ENCODE peak calls at places on chromosomes 4 and X, in six cellular contexts. B is stimulated activated CD4-positive, alpha-beta T cell treated with anti-CD3 and anti-CD28 coated beads, Interleukin-4, amount 100 ng/mL, for 1 hour; F is GM12865; O is ascending aorta; H is neural crest cell; Y is stimulated activated CD8-positive, alpha-beta memory T cell treated with anti-CD3 and anti-CD28 coated beads, Interleukin-15, amount 100 ng/mL, for 24 hours. V is an unnamed sample.

GRCh38 chr4:1693131-1693896 is 9.2 kb upstream of the FAM53A start:
- DNase-seq in B (peak), F (peak), O (no peak), H (peak), Y (peak), V (no peak)

GRCh38 chr4:8830056-8830455 is 41.6 kb downstream of the HMX1 start:
- DNase-seq in B (no peak), F (no peak), O (no peak), H (no peak), Y (no peak), V (no peak)

GRCh38 chr4:25799522-25799921 is 63.3 kb downstream of the SEL1L3 start:
- DNase-seq in B (no peak), F (no peak), O (no peak), H (no peak), Y (no peak), V (no peak)

GRCh38 chr4:81021526-81021944 is 9.0 kb upstream of the BMP3 start:
- DNase-seq in B (no peak), F (no peak), O (no peak), H (no peak), Y (no peak), V (no peak)

GRCh38 chr4:2272026-2272827 is 10.3 kb upstream of the MXD4 start:
- DNase-seq in B (no peak), F (no peak), O (no peak), H (no peak), Y (no peak), V (no peak)

GRCh38 chr4:1092026-1092982 is 21.1 kb downstream of the RNF212 start:
- DNase-seq in B (no peak), F (no peak), O (no peak), H (no peak), Y (no peak), V (no peak)

GRCh38 chr4:41050116-41050515 is 164.2 kb downstream of the APBB2 start:
- DNase-seq in B (no peak), F (no peak), O (no peak), H (no peak), Y (no peak), V (no peak)

GRCh38 chrX:140507223-140507981 is 2.5 kb upstream of the SOX3 start:
- DNase-seq in B (no peak), F (no peak), O (no peak), H (no peak), Y (no peak), V (no peak)

GRCh38 chr4:76341063-76341462 is 34.5 kb downstream of the STBD1 start:
- DNase-seq in B (no peak), F (no peak), O (no peak), H (no peak), Y (no peak), V (no peak)

GRCh38 chr4:5710065-5710961 is 688 bp upstream of the EVC start:
- DNase-seq in B (no peak), F (no peak), O (no peak), H (peak), Y (no peak), V (no peak)

GRCh38 chr4:183443609-183444148 is 757 bp upstream of the CDKN2AIP start:
- DNase-seq in B (peak), F (no peak), O (no peak), H (no peak), Y (peak), V (peak)

GRCh38 chr4:31343058-31343457 is 622.9 kb downstream of the PCDH7 start:
- DNase-seq in B (no peak), F (no peak), O (no peak), H (no peak), Y (no peak), V (no peak)

GRCh38 chrX:21989415-21989814 is 42.7 kb upstream of the PHEX start:
- DNase-seq in B (no peak), F (peak), O (no peak), H (no peak), Y (no peak), V (no peak)

GRCh38 chr4:89142691-89143669 is 31.6 kb downstream of the TIGD2 start:
- DNase-seq in B (no peak), F (peak), O (no peak), H (no peak), Y (no peak), V (no peak)

GRCh38 chrX:65463550-65463949 is 71.0 kb downstream of the LAS1L start:
- DNase-seq in B (no peak), F (no peak), O (no peak), H (no peak), Y (no peak), V (no peak)

GRCh38 chrX:119537487-119537886 is 27.7 kb downstream of the STEEP1 start:
- DNase-seq in B (no peak), F (no peak), O (no peak), H (no peak), Y (no peak), V (no peak)

GRCh38 chrX:130560558-130560957 is 158.8 kb downstream of the RBMX2 start:
- DNase-seq in B (no peak), F (no peak), O (no peak), H (no peak), Y (no peak), V (no peak)

GRCh38 chr4:109826719-109827118 is 1.1 kb upstream of the RRH start:
- DNase-seq in B (no peak), F (peak), O (no peak), H (no peak), Y (no peak), V (no peak)

GRCh38 chr4:140242357-140243284 is 88.6 kb upstream of the MAML3 start:
- DNase-seq in B (no peak), F (no peak), O (no peak), H (no peak), Y (no peak), V (no peak)

GRCh38 chr4:158818595-158818994 is 49.8 kb downstream of the FNIP2 start:
- DNase-seq in B (no peak), F (no peak), O (no peak), H (no peak), Y (no peak), V (no peak)

GRCh38 chr4:98542011-98542410 is 116.4 kb downstream of the TSPAN5 start:
- DNase-seq in B (no peak), F (no peak), O (no peak), H (no peak), Y (no peak), V (peak)

GRCh38 chrX:23799469-23800065 is 16.6 kb downstream of the SAT1 start:
- DNase-seq in B (no peak), F (no peak), O (no peak), H (no peak), Y (no peak), V (no peak)

GRCh38 chr4:148016063-148016637 is 284.3 kb downstream of the ARHGAP10 start:
- DNase-seq in B (no peak), F (no peak), O (no peak), H (no peak), Y (no peak), V (no peak)

GRCh38 chr4:13762126-13762525 is 134.6 kb upstream of the BOD1L1 start:
- DNase-seq in B (no peak), F (no peak), O (no peak), H (no peak), Y (no peak), V (no peak)

GRCh38 chr4:187172340-187172761 is 448.7 kb upstream of the FAT1 start:
- DNase-seq in B (no peak), F (no peak), O (no peak), H (no peak), Y (no peak), V (no peak)

GRCh38 chrX:78104447-78105176 is 564 bp downstream of the PGK1 start:
- DNase-seq in B (peak), F (peak), O (peak), H (no peak), Y (no peak), V (no peak)

GRCh38 chr4:8525383-8526120 is 54.6 kb upstream of the GPR78 start:
- DNase-seq in B (no peak), F (no peak), O (no peak), H (no peak), Y (no peak), V (no peak)

GRCh38 chr4:4472344-4472958 is 69.4 kb downstream of the STX18 start:
- DNase-seq in B (no peak), F (no peak), O (no peak), H (no peak), Y (no peak), V (no peak)

GRCh38 chr4:16043820-16044554 is 39.8 kb downstream of the PROM1 start:
- DNase-seq in B (no peak), F (no peak), O (no peak), H (no peak), Y (no peak), V (no peak)

GRCh38 chr4:161252520-161253141 is 911.2 kb downstream of the FSTL5 start:
- DNase-seq in B (no peak), F (peak), O (no peak), H (no peak), Y (no peak), V (no peak)

GRCh38 chr4:17597517-17597916 is 16.9 kb upstream of the MED28 start:
- DNase-seq in B (no peak), F (no peak), O (no peak), H (no peak), Y (no peak), V (no peak)

GRCh38 chr4:10075953-10076391 is 40.6 kb downstream of the WDR1 start:
- DNase-seq in B (no peak), F (peak), O (no peak), H (no peak), Y (no peak), V (no peak)

GRCh38 chr4:155506761-155507160 is 130.0 kb upstream of the MAP9 start:
- DNase-seq in B (no peak), F (no peak), O (no peak), H (no peak), Y (no peak), V (no peak)

GRCh38 chr4:77994194-77994721 is 62.9 kb upstream of the FRAS1 start:
- DNase-seq in B (no peak), F (peak), O (no peak), H (peak), Y (no peak), V (no peak)

GRCh38 chrX:15946783-15947550 is 92.4 kb upstream of the AP1S2 start:
- DNase-seq in B (no peak), F (no peak), O (no peak), H (no peak), Y (no peak), V (no peak)

GRCh38 chr4:182113774-182114173 is 129.4 kb upstream of the TENM3 start:
- DNase-seq in B (no peak), F (no peak), O (no peak), H (no peak), Y (no peak), V (no peak)

GRCh38 chrX:45621356-45622041 is 420.8 kb upstream of the DIPK2B start:
- DNase-seq in B (no peak), F (peak), O (no peak), H (no peak), Y (no peak), V (no peak)

GRCh38 chrX:15761564-15762191 is 23.6 kb downstream of the CA5B start:
- DNase-seq in B (no peak), F (peak), O (no peak), H (peak), Y (no peak), V (no peak)